ENCODE peak calls at places on chromosomes 16 and 17, in seven cellular contexts. One of them, this sample, is unnamed. For H3K4me1, the result is how much of the 10 kb centered on the place peaks cover.

GRCh38 chr16:57244767-57245471 is at the start of gene ARL2BP:
- DNase-seq in mesenchymal stem cell: peak
- DNase-seq in H1: peak
- DNase-seq in IMR-90: peak
- DNase-seq in H9: peak
- DNase-seq in neuronal stem cell: peak
- DNase-seq in mesendoderm: peak
- DNase-seq in this sample: peak

GRCh38 chr17:42680331-42680808 is 1.3 kb downstream of the CCR10 start:
- DNase-seq in neuronal stem cell: no peak
- DNase-seq in IMR-90: peak
- DNase-seq in mesenchymal stem cell: no peak
- DNase-seq in mesendoderm: peak
- DNase-seq in H9: peak
- DNase-seq in H1: no peak
- DNase-seq in this sample: no peak

GRCh38 chr16:2081685-2082084 is 33.9 kb downstream of the TSC2 start:
- DNase-seq in mesenchymal stem cell: no peak
- DNase-seq in mesendoderm: no peak
- DNase-seq in H9: no peak
- DNase-seq in IMR-90: no peak
- DNase-seq in H1: no peak
- DNase-seq in neuronal stem cell: no peak
- DNase-seq in this sample: no peak

GRCh38 chr17:45813051-45813731 is 29.1 kb downstream of the CRHR1 start:
- DNase-seq in IMR-90: no peak
- DNase-seq in neuronal stem cell: peak
- DNase-seq in H9: peak
- DNase-seq in mesenchymal stem cell: peak
- DNase-seq in mesendoderm: peak
- DNase-seq in H1: peak
- DNase-seq in this sample: no peak

GRCh38 chr17:5678171-5678570 is 93.9 kb upstream of the NLRP1 start:
- DNase-seq in IMR-90: no peak
- DNase-seq in neuronal stem cell: no peak
- DNase-seq in H1: no peak
- DNase-seq in mesenchymal stem cell: no peak
- DNase-seq in mesendoderm: no peak
- DNase-seq in H9: no peak
- DNase-seq in this sample: no peak

GRCh38 chr17:61451538-61452300 is 503 bp upstream of the TBX4 start:
- DNase-seq in mesendoderm: no peak
- DNase-seq in neuronal stem cell: no peak
- DNase-seq in H1: no peak
- DNase-seq in IMR-90: no peak
- DNase-seq in mesenchymal stem cell: no peak
- DNase-seq in H9: peak
- DNase-seq in this sample: no peak

GRCh38 chr17:43588121-43588520 is 42.0 kb upstream of the ETV4 start:
- DNase-seq in H1: no peak
- DNase-seq in neuronal stem cell: no peak
- DNase-seq in mesenchymal stem cell: no peak
- DNase-seq in IMR-90: no peak
- DNase-seq in H9: no peak
- DNase-seq in mesendoderm: no peak
- DNase-seq in this sample: no peak

GRCh38 chr17:49850772-49851386 is 3.0 kb upstream of the TAC4 start:
- DNase-seq in mesendoderm: no peak
- DNase-seq in IMR-90: no peak
- DNase-seq in neuronal stem cell: no peak
- DNase-seq in H9: peak
- DNase-seq in mesenchymal stem cell: no peak
- DNase-seq in H1: no peak
- DNase-seq in this sample: peak

GRCh38 chr17:8563981-8564602 is 66.4 kb downstream of the MYH10 start:
- DNase-seq in neuronal stem cell: no peak
- DNase-seq in mesendoderm: no peak
- DNase-seq in H9: no peak
- DNase-seq in mesenchymal stem cell: no peak
- DNase-seq in IMR-90: peak
- DNase-seq in H1: no peak
- DNase-seq in this sample: no peak

GRCh38 chr17:76529224-76529642 is 8.3 kb downstream of the CYGB start:
- DNase-seq in mesenchymal stem cell: peak
- DNase-seq in neuronal stem cell: no peak
- DNase-seq in IMR-90: peak
- DNase-seq in mesendoderm: no peak
- DNase-seq in H1: no peak
- DNase-seq in H9: no peak
- DNase-seq in this sample: no peak

GRCh38 chr17:62895256-62895649 is 70.8 kb upstream of the TANC2 start:
- DNase-seq in neuronal stem cell: no peak
- DNase-seq in H1: no peak
- DNase-seq in IMR-90: no peak
- DNase-seq in mesendoderm: no peak
- DNase-seq in mesenchymal stem cell: no peak
- DNase-seq in H9: no peak
- DNase-seq in this sample: no peak

GRCh38 chr16:87550510-87550961 is 51.8 kb upstream of the JPH3 start:
- DNase-seq in neuronal stem cell: peak
- DNase-seq in H1: no peak
- DNase-seq in mesenchymal stem cell: no peak
- DNase-seq in mesendoderm: peak
- DNase-seq in H9: peak
- DNase-seq in IMR-90: no peak
- DNase-seq in this sample: no peak

DNA sequence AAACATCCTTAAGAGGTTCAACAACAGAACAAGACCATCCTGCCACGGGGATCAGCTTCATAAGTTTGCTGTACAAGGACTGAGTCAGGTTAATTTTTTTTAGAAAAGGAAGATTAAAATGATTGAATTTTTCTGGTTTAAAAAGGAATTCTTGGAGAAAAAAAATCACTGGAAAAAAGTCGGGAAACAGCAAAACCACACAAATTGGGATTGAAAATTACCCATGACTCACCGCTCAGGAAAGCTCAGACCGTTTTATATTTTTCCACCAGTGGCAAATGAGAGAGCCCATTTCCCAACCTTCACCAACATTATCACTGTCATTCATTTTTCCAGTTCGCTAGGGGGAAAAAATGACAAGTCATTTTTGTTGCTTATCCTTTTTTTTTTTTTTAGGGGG is 46.6 kb downstream of the MRM3 start:
- DNase-seq in IMR-90: no peak
- DNase-seq in mesenchymal stem cell: peak
- DNase-seq in neuronal stem cell: no peak
- DNase-seq in H9: no peak
- DNase-seq in H1: no peak
- DNase-seq in mesendoderm: no peak
- DNase-seq in this sample: no peak
- H2BK5ac ChIP-seq in IMR-90: no peak
- H2BK5ac ChIP-seq in mesenchymal stem cell: no peak
- H2BK5ac ChIP-seq in neuronal stem cell: no peak
- H2BK5ac ChIP-seq in H9: no peak
- H2BK5ac ChIP-seq in H1: no peak
- H2BK5ac ChIP-seq in mesendoderm: no peak
- H2BK5ac ChIP-seq in this sample: no peak

DNA sequence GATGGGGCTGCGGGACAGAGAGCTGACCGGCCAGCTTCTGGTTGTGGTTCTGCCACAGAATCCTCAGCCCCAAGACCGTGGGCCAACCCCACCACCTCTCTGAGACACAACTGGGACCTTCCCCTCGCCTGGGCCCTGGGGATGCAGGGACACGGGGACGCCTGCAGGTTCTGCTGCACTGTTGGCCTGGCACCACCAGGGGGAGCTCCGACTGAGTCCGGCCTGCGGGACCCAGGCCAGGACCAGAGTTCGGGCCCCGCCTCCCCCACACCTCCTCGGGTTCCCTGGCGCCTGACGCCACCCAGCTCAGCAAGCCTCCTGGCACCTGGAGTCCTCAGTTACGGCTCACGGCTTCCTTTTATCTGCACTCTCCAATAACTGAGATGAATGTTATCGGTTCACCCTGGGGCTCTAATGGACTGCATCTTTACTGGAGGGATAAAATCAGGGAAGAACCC is 27.3 kb downstream of the TBC1D16 start:
- DNase-seq in H1: peak
- DNase-seq in IMR-90: peak
- DNase-seq in H9: peak
- DNase-seq in mesendoderm: peak
- DNase-seq in mesenchymal stem cell: peak
- DNase-seq in neuronal stem cell: peak
- DNase-seq in this sample: peak
- H3K4me1 ChIP-seq in H1: under half
- H3K4me1 ChIP-seq in IMR-90: under half
- H3K4me1 ChIP-seq in H9: under half
- H3K4me1 ChIP-seq in mesendoderm: under half
- H3K4me1 ChIP-seq in mesenchymal stem cell: under half
- H3K4me1 ChIP-seq in neuronal stem cell: under half
- H3K4me1 ChIP-seq in this sample: under half

DNA sequence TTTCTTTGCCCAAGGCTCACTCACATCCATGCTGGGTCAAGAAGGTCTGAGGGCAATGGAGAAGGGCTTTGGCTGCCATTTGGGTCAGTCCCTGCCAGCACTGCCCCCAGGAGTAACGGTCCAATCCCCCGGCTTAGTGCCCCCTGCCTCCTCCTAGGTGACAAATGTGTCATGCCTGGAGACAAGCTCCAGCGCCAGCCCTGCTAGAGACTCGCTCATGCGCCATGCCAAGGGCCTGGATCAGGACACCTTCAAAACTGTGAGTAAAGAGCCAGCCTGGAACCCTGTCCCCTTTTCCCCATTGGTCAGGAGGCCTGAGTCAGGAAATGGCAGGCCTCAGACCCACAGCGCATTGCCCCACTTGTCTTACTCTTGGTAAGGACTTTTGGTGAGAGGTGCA is 3.3 kb downstream of the CHCT1 start:
- DNase-seq in H1: no peak
- DNase-seq in IMR-90: no peak
- DNase-seq in H9: no peak
- DNase-seq in neuronal stem cell: no peak
- DNase-seq in mesenchymal stem cell: no peak
- DNase-seq in mesendoderm: no peak
- DNase-seq in this sample: no peak
- H2BK5ac ChIP-seq in H1: no peak
- H2BK5ac ChIP-seq in IMR-90: no peak
- H2BK5ac ChIP-seq in H9: no peak
- H2BK5ac ChIP-seq in neuronal stem cell: no peak
- H2BK5ac ChIP-seq in mesenchymal stem cell: no peak
- H2BK5ac ChIP-seq in mesendoderm: no peak
- H2BK5ac ChIP-seq in this sample: no peak

GRCh38 chr17:78140169-78141051 is 5.8 kb upstream of the C17orf99 start:
- DNase-seq in H1: peak
- DNase-seq in neuronal stem cell: peak
- DNase-seq in H9: peak
- DNase-seq in mesenchymal stem cell: peak
- DNase-seq in IMR-90: peak
- DNase-seq in mesendoderm: peak
- DNase-seq in this sample: peak
- H3K4me1 ChIP-seq in H1: under half
- H3K4me1 ChIP-seq in neuronal stem cell: under half
- H3K4me1 ChIP-seq in H9: under half
- H3K4me1 ChIP-seq in mesenchymal stem cell: under half
- H3K4me1 ChIP-seq in IMR-90: under half
- H3K4me1 ChIP-seq in mesendoderm: under half
- H3K4me1 ChIP-seq in this sample: under half

DNA sequence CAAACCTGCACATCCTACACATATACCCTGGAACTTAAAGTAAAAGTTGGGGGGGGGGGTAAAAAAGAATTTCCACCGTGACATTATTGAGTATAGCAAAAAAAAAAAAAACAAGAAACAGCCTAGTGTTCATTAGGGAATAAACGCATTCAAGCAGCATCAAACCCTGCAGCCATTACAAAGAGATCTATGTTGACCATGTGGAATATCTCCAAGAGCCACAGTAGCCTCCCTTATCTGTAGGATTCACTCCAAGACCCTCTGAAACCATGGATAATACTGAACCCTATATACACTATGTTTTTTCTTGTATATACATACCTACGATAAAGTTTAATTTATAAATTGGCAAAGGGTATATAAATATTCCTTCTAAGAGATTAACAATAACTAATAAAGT is 5.6 kb upstream of the BIRC5 start:
- DNase-seq in mesenchymal stem cell: no peak
- DNase-seq in IMR-90: no peak
- DNase-seq in mesendoderm: no peak
- DNase-seq in H9: no peak
- DNase-seq in neuronal stem cell: no peak
- DNase-seq in H1: no peak
- DNase-seq in this sample: no peak
- H2BK5ac ChIP-seq in mesenchymal stem cell: no peak
- H2BK5ac ChIP-seq in IMR-90: no peak
- H2BK5ac ChIP-seq in mesendoderm: no peak
- H2BK5ac ChIP-seq in H9: no peak
- H2BK5ac ChIP-seq in neuronal stem cell: no peak
- H2BK5ac ChIP-seq in H1: no peak
- H2BK5ac ChIP-seq in this sample: no peak

GRCh38 chr17:64157669-64158180 is 27.8 kb upstream of the ERN1 start:
- DNase-seq in IMR-90: no peak
- DNase-seq in H1: no peak
- DNase-seq in mesendoderm: no peak
- DNase-seq in mesenchymal stem cell: no peak
- DNase-seq in H9: no peak
- DNase-seq in neuronal stem cell: no peak
- DNase-seq in this sample: no peak

GRCh38 chr17:64155751-64156544 is 26.0 kb upstream of the ERN1 start:
- DNase-seq in IMR-90: peak
- DNase-seq in neuronal stem cell: no peak
- DNase-seq in H1: no peak
- DNase-seq in H9: no peak
- DNase-seq in mesendoderm: no peak
- DNase-seq in mesenchymal stem cell: peak
- DNase-seq in this sample: no peak

GRCh38 chr17:64155090-64155630 is 25.2 kb upstream of the ERN1 start:
- DNase-seq in IMR-90: no peak
- DNase-seq in neuronal stem cell: no peak
- DNase-seq in H1: no peak
- DNase-seq in H9: no peak
- DNase-seq in mesendoderm: no peak
- DNase-seq in mesenchymal stem cell: no peak
- DNase-seq in this sample: no peak

GRCh38 chr17:64158411-64158810 is 28.5 kb upstream of the ERN1 start:
- DNase-seq in mesenchymal stem cell: no peak
- DNase-seq in neuronal stem cell: no peak
- DNase-seq in IMR-90: no peak
- DNase-seq in H9: no peak
- DNase-seq in mesendoderm: no peak
- DNase-seq in H1: no peak
- DNase-seq in this sample: no peak

DNA sequence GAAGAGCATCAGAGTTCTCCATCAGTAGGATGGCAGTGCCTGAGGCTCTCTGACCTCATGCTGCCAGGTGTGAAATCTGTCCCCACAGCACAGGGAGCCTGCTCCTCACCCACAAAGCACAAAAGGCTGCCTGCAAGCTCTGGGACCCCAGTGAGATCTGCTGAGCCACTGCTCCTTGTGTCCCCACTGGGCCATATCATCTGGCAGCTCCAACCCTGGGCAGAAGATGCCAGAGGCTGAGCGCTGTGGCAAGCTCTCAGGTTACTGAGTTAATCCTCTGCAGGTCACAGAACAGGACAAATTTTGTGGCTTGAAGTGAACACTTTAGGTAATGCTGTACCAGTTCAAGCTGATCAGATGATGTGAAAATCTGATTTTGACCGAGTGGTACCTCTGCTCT is 26.7 kb upstream of the ERN1 start:
- DNase-seq in H9: no peak
- DNase-seq in neuronal stem cell: no peak
- DNase-seq in mesenchymal stem cell: no peak
- DNase-seq in mesendoderm: no peak
- DNase-seq in H1: no peak
- DNase-seq in IMR-90: no peak
- DNase-seq in this sample: no peak
- H3K4me1 ChIP-seq in H9: under half
- H3K4me1 ChIP-seq in neuronal stem cell: under half
- H3K4me1 ChIP-seq in mesenchymal stem cell: under half
- H3K4me1 ChIP-seq in mesendoderm: under half
- H3K4me1 ChIP-seq in H1: under half
- H3K4me1 ChIP-seq in IMR-90: under half
- H3K4me1 ChIP-seq in this sample: under half

This sample was measured in trophoblast cell.